ENCODE peak calls at places on chromosomes 11 and 22, in nine cellular contexts. F is AG10803; B is skeletal muscle cell; U is cardiac fibroblast; Z is uterus; N is fibroblast of the aortic adventitia; V is activated CD8-positive, alpha-beta memory T cell treated with anti-CD3 and anti-CD28 coated beads for 1 hour; T is posterior cingulate gyrus; C is stimulated activated naive CD4-positive, alpha-beta T cell treated with Interleukin-2 at 50 U/mL for 16 hours. G is an unnamed sample.

GRCh38 chr11:70107756-70108155 is 29.6 kb downstream of the ANO1 start:
- DNase-seq in F (no peak), B (no peak), U (no peak), Z (no peak), N (no peak), V (no peak), T (no peak), C (no peak), G (no peak)

GRCh38 chr11:75346912-75347647 is 4.4 kb downstream of the ARRB1 start:
- DNase-seq in F (peak), B (no peak), U (peak), Z (peak), N (peak), V (no peak), T (no peak), C (no peak), G (peak)

GRCh38 chr11:117194267-117194666 is 4.9 kb upstream of the TAGLN start:
- DNase-seq in F (no peak), B (no peak), U (no peak), Z (no peak), N (no peak), V (no peak), T (no peak), C (no peak), G (no peak)

GRCh38 chr22:43085658-43086606 is 3.3 kb downstream of the TTLL1 start:
- DNase-seq in F (no peak), B (no peak), U (no peak), Z (no peak), N (no peak), V (no peak), T (no peak), C (no peak), G (no peak)

GRCh38 chr11:31804439-31805036 is 6.6 kb downstream of the PAX6 start:
- DNase-seq in F (no peak), B (no peak), U (no peak), Z (no peak), N (no peak), V (no peak), T (no peak), C (no peak), G (no peak)

GRCh38 chr22:43345761-43346261 is 2.6 kb upstream of the SCUBE1 start:
- DNase-seq in F (no peak), B (no peak), U (no peak), Z (no peak), N (no peak), V (no peak), T (no peak), C (no peak), G (no peak)

GRCh38 chr11:124578761-124579160 is 9.0 kb downstream of the OR8A1 start:
- DNase-seq in F (no peak), B (no peak), U (peak), Z (no peak), N (no peak), V (no peak), T (no peak), C (no peak), G (no peak)

GRCh38 chr11:124793466-124794278 is 6.5 kb downstream of the MSANTD2 start:
- DNase-seq in F (peak), B (no peak), U (peak), Z (no peak), N (peak), V (no peak), T (no peak), C (no peak), G (peak)

GRCh38 chr11:124920870-124921609 is 2.0 kb downstream of the HEPN1 start:
- DNase-seq in F (peak), B (no peak), U (peak), Z (peak), N (peak), V (peak), T (no peak), C (peak), G (peak)